ENCODE peak calls at places on chromosomes 3 and 15, in four cellular contexts. H is cardiac muscle cell, E is dorsolateral prefrontal cortex, F is fibroblast of lung. O is an unnamed sample.

GRCh38 chr3:47512416-47513124 is 942 bp downstream of the ELP6 start:
- DNase-seq in H (peak; percentile 31), F (peak; percentile 25), E (no peak), O (no peak)

GRCh38 chr3:78204977-78205376 is 1165.1 kb downstream of the ROBO2 start:
- DNase-seq in E (no peak), H (peak; percentile 66), F (peak; percentile 60), O (peak; percentile 10)

GRCh38 chr3:16906679-16907078 is 21.9 kb downstream of the PLCL2 start:
- DNase-seq in H (peak; percentile 21), E (no peak), F (peak; percentile 67), O (no peak)

GRCh38 chr3:46584598-46585467 is 18.7 kb upstream of the LRRC2 start:
- DNase-seq in F (no peak), E (no peak), H (no peak), O (no peak)

GRCh38 chr3:49158108-49158709 is 7.9 kb downstream of the CCDC71 start:
- DNase-seq in H (peak; percentile 19), E (no peak), F (peak; percentile 19), O (no peak)

GRCh38 chr15:74209997-74210573 is 7.5 kb upstream of the STRA6 start:
- DNase-seq in H (peak; percentile 95), F (peak; percentile 71), E (no peak), O (no peak)

GRCh38 chr3:129184396-129184656 is 630 bp upstream of the CNBP start:
- DNase-seq in F (no peak), H (peak; percentile 29), E (peak; percentile 34), O (no peak)

GRCh38 chr15:42385206-42385979 is 26.1 kb downstream of the CAPN3 start:
- DNase-seq in F (peak; percentile 55), E (peak; percentile 44), H (peak; percentile 76), O (peak; percentile 27)

GRCh38 chr15:68377766-68378165 is 54.2 kb downstream of the ITGA11 start:
- DNase-seq in F (no peak), H (no peak), E (no peak), O (no peak)

GRCh38 chr3:131975047-131975446 is 59.8 kb downstream of the CPNE4 start:
- DNase-seq in H (no peak), F (no peak), E (no peak), O (no peak)

GRCh38 chr3:160801386-160802118 is 45.5 kb downstream of the PPM1L start:
- DNase-seq in E (peak; percentile 75), H (peak; percentile 40), F (peak; percentile 4), O (no peak)

GRCh38 chr15:49423021-49423420 is at the start of gene FGF7:
- DNase-seq in H (peak; percentile 88), E (no peak), F (peak; percentile 93), O (peak; percentile 66)

GRCh38 chr15:95739161-95739560 is 591.3 kb upstream of the NR2F2 start:
- DNase-seq in F (no peak), H (no peak), E (no peak), O (no peak)

GRCh38 chr3:58120075-58120812 is 90.5 kb downstream of the DNASE1L3 start:
- DNase-seq in E (no peak), F (peak; percentile 53), H (peak; percentile 61), O (no peak)

GRCh38 chr3:44992555-44993470 is 16.8 kb downstream of the EXOSC7 start:
- DNase-seq in F (peak; percentile 29), E (no peak), H (peak; percentile 38), O (no peak)

DNA sequence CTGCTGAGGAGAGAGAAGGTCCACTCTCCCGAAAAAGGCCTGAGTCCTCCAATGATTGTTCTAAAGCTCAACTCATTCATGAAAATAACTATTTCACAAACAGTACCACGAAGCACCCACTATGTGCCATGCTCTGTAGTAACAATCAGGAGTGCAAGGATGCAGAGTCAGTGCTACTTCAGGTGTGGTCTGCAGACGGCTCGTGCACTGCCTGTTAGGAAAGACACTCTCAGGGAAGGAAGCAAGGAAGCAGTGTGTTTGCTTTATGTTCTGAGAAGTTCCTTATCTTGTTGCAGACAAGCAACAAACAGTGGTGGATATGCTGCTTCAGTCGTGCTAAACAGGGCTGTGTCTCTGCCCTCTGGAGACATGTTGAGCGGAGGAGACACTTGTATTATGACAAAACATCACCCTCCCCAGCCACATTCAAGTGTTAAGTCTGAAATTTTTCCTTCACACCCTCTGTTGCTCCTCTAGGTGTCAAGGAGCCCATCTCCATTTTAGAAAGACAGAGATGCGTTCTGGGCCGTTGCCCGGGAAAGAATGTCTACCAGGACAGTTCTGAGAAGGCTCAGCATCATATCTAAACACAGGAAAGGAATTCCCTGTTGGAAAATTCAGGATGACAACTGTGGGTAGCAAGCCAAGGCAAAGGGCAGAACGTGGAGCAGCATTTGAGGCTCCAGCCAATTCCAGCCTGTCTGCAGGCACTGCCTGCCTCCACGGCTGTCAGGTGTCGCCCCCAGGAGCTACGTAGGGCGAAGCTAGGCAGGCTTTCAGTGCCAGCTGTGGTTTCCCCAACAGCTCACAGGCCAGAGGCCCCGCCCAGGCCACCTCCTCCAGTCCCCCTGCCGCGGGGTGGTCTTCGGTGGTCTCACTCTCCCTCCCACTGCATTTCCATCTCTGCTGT is 13.4 kb upstream of the ATP10A start:
- DNase-seq in F (no peak), H (no peak), E (no peak), O (no peak)
- H3K27ac ChIP-seq in F (no peak overlapping the region), H (no peak overlapping the region), E (no peak overlapping the region), O (no peak overlapping the region)

DNA sequence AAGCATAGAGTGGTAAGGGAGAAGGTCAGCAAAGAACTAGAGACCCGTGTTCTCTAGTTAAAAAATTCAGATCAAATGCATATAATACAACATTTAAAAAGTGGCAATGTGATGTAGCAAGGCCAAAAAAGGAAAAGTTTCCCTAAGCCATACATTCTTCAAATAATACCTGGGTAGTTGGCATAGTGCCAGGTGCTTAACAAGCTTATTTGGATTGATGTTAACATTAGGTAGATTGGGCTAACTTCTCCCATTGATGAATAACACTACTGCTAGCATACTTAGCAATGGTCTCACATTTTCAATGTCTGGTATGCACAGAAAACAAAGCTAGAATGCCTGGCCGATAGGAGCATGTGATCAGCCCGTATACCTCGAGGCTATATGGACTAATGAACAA is 283.6 kb upstream of the RARB start:
- DNase-seq in H (no peak), E (no peak), F (no peak), O (no peak)
- H3K4me3 ChIP-seq in H (no peak overlapping the region), E (no peak overlapping the region), F (no peak overlapping the region), O (no peak overlapping the region)

GRCh38 chr3:123582315-123582714 is 2.5 kb downstream of the HACD2 start:
- DNase-seq in F (no peak), H (no peak), E (no peak), O (no peak)
- H3K27ac ChIP-seq in F (no peak overlapping the region), H (no peak overlapping the region), E (no peak overlapping the region), O (no peak overlapping the region)

GRCh38 chr15:88897142-88897455 is 1.8 kb upstream of the HAPLN3 start:
- DNase-seq in F (no peak), E (no peak), H (no peak), O (no peak)
- H3K4me3 ChIP-seq in F (no peak overlapping the region), E (peak overlapping the region; percentile 16), H (no peak overlapping the region), O (no peak overlapping the region)

DNA sequence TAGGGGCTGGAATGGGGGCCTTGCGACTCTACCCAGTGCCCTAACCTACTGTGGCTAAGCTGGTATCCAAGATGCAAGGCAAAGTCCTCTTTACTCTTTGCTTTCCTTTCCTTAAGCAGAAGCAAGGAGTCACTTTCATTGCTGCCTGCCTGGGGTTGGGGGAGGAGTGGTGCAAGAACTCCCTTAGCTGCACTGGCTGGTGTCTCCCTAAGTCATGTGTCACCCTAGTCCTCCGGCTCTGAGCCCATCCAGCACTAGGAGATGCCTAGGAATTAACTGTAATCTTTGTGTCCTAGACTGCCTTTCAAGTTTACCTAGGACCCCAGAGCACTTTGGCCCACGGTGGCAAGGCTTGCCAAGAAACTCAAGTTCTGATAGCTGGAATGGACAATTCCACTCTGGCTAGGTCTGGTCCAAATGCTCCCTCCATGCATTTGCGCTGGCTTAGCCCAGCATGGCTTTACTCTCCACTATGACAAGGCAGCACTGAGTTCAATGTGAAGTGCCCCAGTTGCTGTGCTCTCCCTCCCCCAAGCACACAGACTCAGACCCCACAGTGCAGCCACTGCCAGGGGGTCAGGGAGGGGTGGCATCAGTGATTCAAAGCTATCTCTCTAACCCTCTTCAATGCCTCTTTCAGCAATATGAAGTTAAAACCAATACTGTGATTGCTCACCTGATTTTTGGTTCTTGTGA is 58.7 kb downstream of the ESYT3 start:
- DNase-seq in H (no peak), E (no peak), F (no peak), O (no peak)
- H3K27ac ChIP-seq in H (no peak overlapping the region), E (no peak overlapping the region), F (no peak overlapping the region), O (no peak overlapping the region)

DNA sequence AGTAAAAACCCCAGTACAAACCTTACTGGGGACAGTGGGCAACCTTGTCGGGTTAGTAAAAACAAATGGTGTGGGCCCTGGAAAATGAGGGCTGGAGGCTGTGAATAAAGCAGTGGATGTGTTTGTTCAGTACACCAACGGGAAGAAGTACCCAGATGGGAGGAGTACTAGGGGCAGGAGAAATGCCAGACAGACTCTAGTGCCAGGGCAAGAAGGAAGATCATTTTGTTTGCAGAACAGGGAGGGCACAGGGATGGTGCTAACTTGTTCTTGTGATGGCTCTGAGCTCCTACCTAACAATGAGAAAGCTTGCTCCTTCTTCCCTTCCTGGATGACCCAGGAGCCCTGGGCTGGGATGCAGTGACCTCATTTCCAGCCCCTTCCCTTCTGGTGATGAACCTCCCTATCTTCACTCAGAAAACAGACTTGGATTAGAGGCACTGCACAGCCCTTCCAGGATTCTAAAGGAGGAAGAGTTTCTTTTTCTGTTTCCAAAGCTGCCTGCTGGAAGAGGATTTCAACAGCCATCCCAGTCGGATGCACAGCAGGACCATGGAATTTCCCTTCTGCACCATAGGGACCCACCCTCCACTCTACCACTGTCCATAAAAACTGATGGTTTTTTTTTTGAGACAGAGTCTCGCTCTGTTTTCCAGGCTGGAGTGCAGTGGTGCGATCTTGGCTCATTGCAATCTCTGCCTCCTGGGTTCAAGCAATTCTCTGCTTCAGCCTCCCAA is 6.1 kb downstream of the RASSF1 start:
- DNase-seq in E (no peak), F (no peak), H (no peak), O (no peak)
- H3K4me3 ChIP-seq in E (no peak overlapping the region), F (no peak overlapping the region), H (no peak overlapping the region), O (peak overlapping the region; percentile 17)

O was measured in AG04450.